ENCODE peak calls at places on chromosomes 7 and 10, in eight cellular contexts. P is H9; X is PC-9; V is MG63; G is stimulated activated CD8-positive, alpha-beta memory T cell treated with anti-CD3 and anti-CD28 coated beads, Interleukin-7, amount 100 ng/mL, for 24 hours; Y is Right ventricle myocardium inferior; A is A549; F is GM12891. W is an unnamed sample.

GRCh38 chr10:124292911-124293640 is 125.6 kb downstream of the OAT start:
- DNase-seq in P (peak), X (no peak), V (peak), G (no peak), Y (peak), A (no peak), F (no peak), W (no peak)

GRCh38 chr10:63504145-63504881 is 16.9 kb upstream of the REEP3 start:
- DNase-seq in P (no peak), X (peak), V (no peak), G (no peak), Y (no peak), A (no peak), F (no peak), W (no peak)

GRCh38 chr7:127828843-127829502 is 177.0 kb downstream of the SND1 start:
- DNase-seq in P (no peak), X (no peak), V (no peak), G (no peak), Y (no peak), A (no peak), F (no peak), W (no peak)

GRCh38 chr7:47336178-47337020 is 245.5 kb downstream of the TNS3 start:
- DNase-seq in P (no peak), X (no peak), V (peak), G (no peak), Y (no peak), A (no peak), F (no peak), W (peak)

GRCh38 chr10:103691723-103692380 is 163.5 kb downstream of the SH3PXD2A start:
- DNase-seq in P (no peak), X (no peak), V (no peak), G (no peak), Y (no peak), A (no peak), F (no peak), W (no peak)

GRCh38 chr7:1844336-1844955 is 174.4 kb downstream of the ELFN1 start:
- DNase-seq in P (no peak), X (peak), V (no peak), G (no peak), Y (no peak), A (no peak), F (no peak), W (no peak)

GRCh38 chr10:86658751-86659150 is 4.4 kb downstream of the OPN4 start:
- DNase-seq in P (no peak), X (no peak), V (no peak), G (no peak), Y (no peak), A (no peak), F (no peak), W (no peak)

GRCh38 chr10:712089-712488 is 22.6 kb upstream of the DIP2C start:
- DNase-seq in P (no peak), X (no peak), V (no peak), G (no peak), Y (no peak), A (no peak), F (no peak), W (no peak)